ENCODE peak calls at places on chromosomes 6 and 20, in five cellular contexts. L is pancreas, K is AG04450, P is endothelial cell, F is progenitor cell of endocrine pancreas. M is an unnamed sample.

GRCh38 chr6:35596448-35597442 is 84.0 kb upstream of the TULP1 start:
- DNase-seq in P (no peak), F (no peak), L (no peak), K (peak; percentile 46), M (no peak)

GRCh38 chr6:11248974-11249761 is 16.7 kb upstream of the NEDD9 start:
- DNase-seq in F (no peak), P (no peak), K (no peak), L (no peak), M (no peak)

GRCh38 chr6:164106345-164106769 is 691.8 kb downstream of the QKI start:
- DNase-seq in F (no peak), K (no peak), P (peak; percentile 60), L (no peak), M (no peak)

GRCh38 chr20:46823271-46823747 is 71.3 kb upstream of the EYA2 start:
- DNase-seq in K (no peak), P (no peak), L (no peak), F (no peak), M (no peak)

GRCh38 chr6:105810105-105810921 is 275.8 kb upstream of the PRDM1 start:
- DNase-seq in L (no peak), F (no peak), P (no peak), K (peak; percentile 43), M (no peak)

GRCh38 chr6:13978787-13979186 is 54.0 kb downstream of the RNF182 start:
- DNase-seq in P (no peak), L (no peak), F (no peak), K (no peak), M (no peak)

GRCh38 chr6:132320007-132320406 is 81.3 kb downstream of the MOXD1 start:
- DNase-seq in F (no peak), P (no peak), K (peak; percentile 24), L (no peak), M (no peak)

GRCh38 chr6:166470863-166471410 is 88.2 kb upstream of the MPC1 start:
- DNase-seq in F (no peak), K (no peak), P (no peak), L (no peak), M (no peak)

GRCh38 chr6:29858006-29858405 is 30.4 kb downstream of the HLA-G start:
- DNase-seq in K (no peak), P (no peak), L (no peak), F (no peak), M (no peak)

GRCh38 chr6:29847871-29848630 is 20.4 kb downstream of the HLA-G start:
- DNase-seq in K (peak; percentile 6), F (peak; percentile 80), P (peak; percentile 84), L (peak; percentile 94), M (peak; percentile 33)

GRCh38 chr6:29851190-29851589 is 23.6 kb downstream of the HLA-G start:
- DNase-seq in L (no peak), F (no peak), P (no peak), K (no peak), M (no peak)

GRCh38 chr6:29850011-29850553 is 22.5 kb downstream of the HLA-G start:
- DNase-seq in F (no peak), K (no peak), P (no peak), L (no peak), M (no peak)

GRCh38 chr6:29853245-29853644 is 25.6 kb downstream of the HLA-G start:
- DNase-seq in L (no peak), K (no peak), P (no peak), F (no peak), M (no peak)
- TF ChIP-seq CTCF in L (no peak), K (no peak), P (no peak), F (no peak), M (no peak)

GRCh38 chr6:123316733-123317323 is 319.9 kb downstream of the TRDN start:
- DNase-seq in P (no peak), K (no peak), L (no peak), F (no peak), M (no peak)
- TF ChIP-seq CTCF in P (peak; percentile 96), K (peak; percentile 53), L (no peak), F (peak; percentile 79), M (peak; percentile 54)

GRCh38 chr6:55541024-55541423 is 38.0 kb downstream of the HMGCLL1 start:
- DNase-seq in F (no peak), L (no peak), K (no peak), P (no peak), M (no peak)
- TF ChIP-seq CTCF in F (no peak), L (no peak), K (no peak), P (no peak), M (no peak)

GRCh38 chr6:49918787-49919186 is 45.2 kb downstream of the DEFB114 start:
- DNase-seq in L (no peak), K (no peak), P (no peak), F (no peak), M (no peak)
- TF ChIP-seq CTCF in L (no peak), K (no peak), P (no peak), F (no peak), M (no peak)

M was measured in D721Med.